ENCODE peak calls at places on chromosomes 4 and X, in five cellular contexts. O is LNCaP clone FGC, A is MM.1S, N is psoas muscle, G is fibroblast of pulmonary artery. E is an unnamed sample.

GRCh38 chr4:111641813-111642579 is 503.3 kb upstream of the FAM241A start:
- DNase-seq in O (peak), A (peak), N (peak), G (peak), E (peak)

GRCh38 chr4:172061204-172061603 is 248.0 kb downstream of the GALNTL6 start:
- DNase-seq in O (no peak), A (no peak), N (no peak), G (no peak), E (peak)

GRCh38 chr4:113764720-113765264 is 3.3 kb upstream of the CAMK2D start:
- DNase-seq in O (no peak), A (no peak), N (no peak), G (no peak), E (no peak)

GRCh38 chr4:704971-705277 is 708 bp upstream of the PCGF3 start:
- DNase-seq in O (no peak), A (no peak), N (no peak), G (no peak), E (no peak)

GRCh38 chr4:93237526-93237925 is 591.0 kb upstream of the ATOH1 start:
- DNase-seq in O (no peak), A (no peak), N (no peak), G (no peak), E (no peak)

GRCh38 chrX:39809326-39809725 is 288.4 kb downstream of the BCOR start:
- DNase-seq in O (no peak), A (no peak), N (no peak), G (peak), E (peak)

GRCh38 chrX:152428089-152428488 is 23.0 kb downstream of the GABRA3 start:
- DNase-seq in O (no peak), A (no peak), N (no peak), G (no peak), E (no peak)

GRCh38 chr4:174764105-174764729 is 64.8 kb downstream of the GLRA3 start:
- DNase-seq in O (peak), A (peak), N (no peak), G (peak), E (peak)

GRCh38 chr4:155122382-155122781 is 86.1 kb upstream of the NPY2R start:
- DNase-seq in O (no peak), A (no peak), N (no peak), G (no peak), E (peak)

GRCh38 chr4:112840061-112840460 is 203.1 kb downstream of the LARP7 start:
- DNase-seq in O (no peak), A (no peak), N (no peak), G (peak), E (peak)

GRCh38 chrX:113929004-113929403 is 654.9 kb upstream of the HTR2C start:
- DNase-seq in O (peak), A (peak), N (no peak), G (peak), E (peak)

GRCh38 chrX:84876876-84877275 is 126.8 kb upstream of the APOOL start:
- DNase-seq in O (no peak), A (no peak), N (no peak), G (no peak), E (no peak)

GRCh38 chr4:64417974-64418373 is 8.7 kb upstream of the TECRL start:
- DNase-seq in O (peak), A (no peak), N (no peak), G (peak), E (no peak)

GRCh38 chr4:100421356-100421978 is 96.4 kb downstream of the EMCN start:
- DNase-seq in O (no peak), A (peak), N (no peak), G (peak), E (peak)

GRCh38 chrX:13428055-13428786 is 108.4 kb upstream of the ATXN3L start:
- DNase-seq in O (peak), A (no peak), N (no peak), G (peak), E (peak)

GRCh38 chr4:8913858-8914460 is 42.3 kb upstream of the HMX1 start:
- DNase-seq in O (no peak), A (no peak), N (no peak), G (no peak), E (no peak)

GRCh38 chr4:184024637-184025036 is 119.5 kb downstream of the STOX2 start:
- DNase-seq in O (peak), A (no peak), N (no peak), G (no peak), E (no peak)

GRCh38 chr4:108018038-108018883 is 28.6 kb downstream of the HADH start:
- DNase-seq in O (peak), A (peak), N (peak), G (peak), E (peak)

GRCh38 chr4:186021461-186022167 is 47.3 kb upstream of the TLR3 start:
- DNase-seq in O (no peak), A (no peak), N (no peak), G (peak), E (peak)

GRCh38 chr4:95049838-95050237 is 292.1 kb downstream of the BMPR1B start:
- DNase-seq in O (peak), A (no peak), N (no peak), G (peak), E (peak)

GRCh38 chr4:116358633-116359222 is 726.6 kb downstream of the TRAM1L1 start:
- DNase-seq in O (peak), A (peak), N (no peak), G (peak), E (peak)

GRCh38 chr4:164648849-164649212 is 105.1 kb upstream of the SMIM31 start:
- DNase-seq in O (no peak), A (no peak), N (no peak), G (no peak), E (no peak)

DNA sequence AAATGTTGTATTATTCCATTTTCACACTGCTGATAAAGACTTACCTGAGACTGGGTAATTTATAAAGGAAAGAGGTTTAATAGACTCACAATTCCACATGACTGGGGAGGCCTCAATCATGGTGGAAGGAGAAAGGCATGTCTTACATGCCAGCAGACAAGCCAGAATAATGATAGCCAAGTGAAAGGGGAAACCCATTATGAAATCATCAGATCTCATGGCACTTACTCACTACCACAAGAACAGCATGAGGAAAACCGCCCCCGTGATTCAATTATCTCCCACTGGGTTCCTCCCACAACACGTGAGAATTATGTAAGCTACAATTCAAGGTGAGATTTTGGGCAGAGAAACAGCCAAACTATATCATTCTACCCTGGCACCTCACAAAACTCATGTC is 2535.1 kb downstream of the ARAP2 start:
- DNase-seq in O (no peak), A (no peak), N (no peak), G (peak), E (peak)
- H3K4me3 ChIP-seq in O (no peak), A (no peak), N (no peak), G (no peak), E (no peak)

GRCh38 chr4:121072836-121073362 is 564 bp upstream of the NDNF start:
- DNase-seq in O (no peak), A (peak), N (no peak), G (no peak), E (peak)
- H3K4me3 ChIP-seq in O (no peak), A (peak), N (peak), G (peak), E (peak)

GRCh38 chr4:17812125-17812524 is 1.3 kb downstream of the NCAPG start:
- DNase-seq in O (no peak), A (no peak), N (no peak), G (no peak), E (no peak)

GRCh38 chr4:17814140-17814539 is 3.4 kb downstream of the NCAPG start:
- DNase-seq in O (no peak), A (no peak), N (no peak), G (peak), E (no peak)

GRCh38 chr4:17810260-17811077 is at the start of the genes DCAF16 and NCAPG:
- DNase-seq in O (peak), A (peak), N (peak), G (peak), E (peak)

GRCh38 chr4:17811078-17811603 is 362 bp downstream of the NCAPG start:
- DNase-seq in O (no peak), A (peak), N (peak), G (no peak), E (peak)

GRCh38 chr4:17812801-17813200 is 2.0 kb downstream of the NCAPG start:
- DNase-seq in O (no peak), A (no peak), N (no peak), G (peak), E (peak)
- H3K4me3 ChIP-seq in O (peak), A (peak), N (no peak), G (peak), E (no peak)

GRCh38 chrX:44915361-44915868 is 42.4 kb downstream of the KDM6A start:
- DNase-seq in O (no peak), A (no peak), N (no peak), G (peak), E (no peak)
- H3K4me3 ChIP-seq in O (peak), A (no peak), N (no peak), G (peak), E (no peak)

GRCh38 chr4:53591372-53591892 is at the start of gene LNX1:
- DNase-seq in O (peak), A (peak), N (no peak), G (no peak), E (no peak)
- H3K4me3 ChIP-seq in O (no peak), A (peak), N (no peak), G (no peak), E (no peak)

GRCh38 chrX:623268-623598 is 7.4 kb upstream of the SHOX start:
- DNase-seq in O (no peak), A (no peak), N (no peak), G (no peak), E (no peak)
- H3K4me3 ChIP-seq in O (no peak), A (no peak), N (no peak), G (no peak), E (no peak)

DNA sequence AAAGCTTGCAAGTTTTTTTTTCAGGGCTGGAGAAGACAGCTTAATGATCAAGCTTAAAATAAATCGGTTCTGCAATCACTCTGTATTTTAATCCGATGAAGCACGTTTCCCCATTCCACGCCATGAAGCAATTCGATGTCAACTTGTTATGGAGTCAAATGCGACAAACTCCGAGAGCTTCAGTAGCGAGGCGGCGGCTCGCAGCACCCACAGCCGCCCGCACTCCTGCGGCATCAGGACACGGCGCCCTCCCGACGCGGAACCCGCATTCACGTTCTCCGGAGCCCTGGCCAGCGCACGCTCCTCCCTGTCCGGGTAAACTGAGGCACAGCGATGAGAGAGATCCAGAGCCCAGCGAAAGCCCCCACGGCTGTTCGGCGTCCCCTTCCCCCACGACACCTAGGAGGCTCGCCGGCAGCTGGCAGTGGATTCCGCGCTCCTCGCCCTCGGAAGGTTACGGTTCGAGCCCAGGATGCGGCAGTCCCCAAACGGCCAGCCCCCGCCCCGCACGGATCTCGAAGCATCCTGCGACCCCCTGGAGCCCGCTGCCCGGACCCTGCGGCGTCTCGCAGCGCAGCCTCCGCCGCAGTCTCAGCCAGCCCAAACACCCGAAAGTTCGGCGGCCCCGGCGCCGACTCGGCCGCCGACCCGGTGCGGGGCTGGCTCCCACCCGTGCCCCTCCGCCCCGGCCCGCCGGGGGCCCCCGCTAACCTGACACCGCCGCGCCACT is 507 bp downstream of the MFAP3L start:
- DNase-seq in O (no peak), A (no peak), N (no peak), G (peak), E (peak)
- H3K4me3 ChIP-seq in O (peak), A (peak), N (peak), G (peak), E (peak)

DNA sequence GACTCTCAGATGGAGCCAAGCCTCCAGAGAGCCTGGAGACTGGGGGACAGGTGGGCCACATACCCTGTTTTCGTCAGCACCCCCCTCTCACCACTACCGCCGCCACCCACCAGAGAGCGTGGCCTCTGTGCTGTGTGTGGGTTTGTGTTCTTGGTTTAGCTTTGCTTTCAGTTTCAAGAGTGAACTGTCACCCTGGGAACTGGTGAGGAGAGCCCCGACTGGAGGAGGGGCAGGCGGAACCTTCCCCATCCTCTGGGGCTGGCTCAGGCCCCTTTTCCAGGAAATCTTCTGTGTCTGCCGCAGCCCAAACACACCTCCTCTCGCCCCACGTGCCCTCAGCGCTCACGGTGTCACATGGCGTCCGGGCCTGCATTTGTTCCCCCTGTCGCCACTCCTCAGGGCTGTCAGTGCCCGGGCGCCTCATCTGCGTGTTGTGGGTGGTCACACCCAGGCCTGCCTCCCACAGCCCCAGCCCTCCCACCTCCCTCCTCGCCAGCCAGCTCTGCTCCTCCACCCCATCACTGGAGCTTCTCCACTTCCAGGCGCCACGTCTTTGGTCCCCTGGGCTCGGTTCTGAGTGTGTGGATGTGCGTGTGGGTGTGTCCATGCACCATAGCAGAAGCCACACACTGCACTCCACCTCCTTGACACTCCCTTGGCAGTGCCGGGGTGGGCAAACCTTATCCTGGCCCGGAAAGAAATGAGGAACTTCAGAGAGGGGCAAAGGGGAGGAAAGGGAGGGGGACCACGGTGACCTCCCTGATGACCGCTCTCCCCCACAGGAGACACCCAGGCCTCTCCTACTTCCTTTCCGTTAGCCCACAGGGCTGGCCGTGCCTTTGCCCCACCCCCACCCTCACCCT is 27.8 kb downstream of the ELF4 start:
- DNase-seq in O (no peak), A (peak), N (peak), G (no peak), E (no peak)
- H3K4me3 ChIP-seq in O (no peak), A (peak), N (no peak), G (no peak), E (peak)

E was measured in adipocyte.